ENCODE peak calls at places on chromosomes 2 and 18, in four cellular contexts. One of them, this sample, is unnamed.
A peak's percentile ranks its signal among the peaks of the same experiment; 100 is the strongest.

GRCh38 chr18:52288403-52289004 is 51.5 kb upstream of the DCC start:
- DNase-seq in small intestine: peak; percentile 18
- DNase-seq in fibroblast of lung: no peak
- DNase-seq in heart right ventricle: peak; percentile 10
- DNase-seq in this sample: peak; percentile 13

GRCh38 chr2:240713928-240714746 is 22.5 kb downstream of the AQP12A start:
- DNase-seq in small intestine: peak; percentile 25
- DNase-seq in heart right ventricle: no peak
- DNase-seq in fibroblast of lung: no peak
- DNase-seq in this sample: no peak

GRCh38 chr18:59717291-59717690 is 20.1 kb upstream of the CCBE1 start:
- DNase-seq in fibroblast of lung: no peak
- DNase-seq in heart right ventricle: no peak
- DNase-seq in small intestine: no peak
- DNase-seq in this sample: no peak

GRCh38 chr2:39834426-39834825 is 55.4 kb upstream of the THUMPD2 start:
- DNase-seq in small intestine: no peak
- DNase-seq in heart right ventricle: no peak
- DNase-seq in fibroblast of lung: no peak
- DNase-seq in this sample: no peak

GRCh38 chr18:30903566-30903965 is 139.0 kb downstream of the DSC3 start:
- DNase-seq in heart right ventricle: no peak
- DNase-seq in fibroblast of lung: peak; percentile 2
- DNase-seq in small intestine: no peak
- DNase-seq in this sample: peak; percentile 0

GRCh38 chr2:70300771-70301343 is 1.0 kb downstream of the FAM136A start:
- DNase-seq in fibroblast of lung: no peak
- DNase-seq in heart right ventricle: no peak
- DNase-seq in small intestine: no peak
- DNase-seq in this sample: no peak

GRCh38 chr2:17059452-17059851 is 393.8 kb upstream of the CYRIA start:
- DNase-seq in fibroblast of lung: no peak
- DNase-seq in small intestine: no peak
- DNase-seq in heart right ventricle: no peak
- DNase-seq in this sample: no peak

GRCh38 chr2:187383043-187383800 is 64.8 kb downstream of the CALCRL start:
- DNase-seq in small intestine: no peak
- DNase-seq in fibroblast of lung: no peak
- DNase-seq in heart right ventricle: no peak
- DNase-seq in this sample: no peak

GRCh38 chr18:63266888-63267790 is 52.4 kb downstream of the BCL2 start:
- DNase-seq in fibroblast of lung: no peak
- DNase-seq in small intestine: peak; percentile 43
- DNase-seq in heart right ventricle: no peak
- DNase-seq in this sample: no peak

GRCh38 chr18:63263444-63263843 is 56.1 kb downstream of the BCL2 start:
- DNase-seq in heart right ventricle: no peak
- DNase-seq in small intestine: no peak
- DNase-seq in fibroblast of lung: no peak
- DNase-seq in this sample: no peak

GRCh38 chr18:63264871-63265270 is 54.7 kb downstream of the BCL2 start:
- DNase-seq in small intestine: no peak
- DNase-seq in fibroblast of lung: no peak
- DNase-seq in heart right ventricle: no peak
- DNase-seq in this sample: no peak

GRCh38 chr18:63262369-63263335 is 56.9 kb downstream of the BCL2 start:
- DNase-seq in small intestine: no peak
- DNase-seq in heart right ventricle: no peak
- DNase-seq in fibroblast of lung: no peak
- DNase-seq in this sample: no peak

DNA sequence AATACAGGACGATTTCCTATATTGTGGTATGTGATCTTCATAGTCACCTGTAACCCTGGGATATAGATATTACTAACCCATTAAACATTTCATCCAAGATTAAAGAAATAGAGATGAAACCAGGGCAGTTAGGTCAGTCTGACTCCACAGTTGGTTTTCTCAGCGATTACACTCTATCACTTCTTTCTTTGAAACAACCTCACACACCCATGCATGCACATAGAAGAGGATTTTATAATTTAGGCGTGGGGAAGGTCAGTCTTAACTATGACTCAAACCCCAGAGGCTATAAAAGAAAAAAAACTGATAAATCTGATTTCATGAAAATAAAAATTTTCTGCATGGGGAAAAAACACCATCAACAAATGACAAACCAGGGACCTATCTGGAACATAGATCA is 54.2 kb downstream of the BCL2 start:
- DNase-seq in small intestine: no peak
- DNase-seq in heart right ventricle: no peak
- DNase-seq in fibroblast of lung: no peak
- DNase-seq in this sample: no peak
- H3K4me1 ChIP-seq in small intestine: peaks cover 7% of the 10 kb centered on the region
- H3K4me1 ChIP-seq in heart right ventricle: peaks cover 23% of the 10 kb centered on the region
- H3K4me1 ChIP-seq in fibroblast of lung: no peaks in the 10 kb centered on the region
- H3K4me1 ChIP-seq in this sample: no peaks in the 10 kb centered on the region

DNA sequence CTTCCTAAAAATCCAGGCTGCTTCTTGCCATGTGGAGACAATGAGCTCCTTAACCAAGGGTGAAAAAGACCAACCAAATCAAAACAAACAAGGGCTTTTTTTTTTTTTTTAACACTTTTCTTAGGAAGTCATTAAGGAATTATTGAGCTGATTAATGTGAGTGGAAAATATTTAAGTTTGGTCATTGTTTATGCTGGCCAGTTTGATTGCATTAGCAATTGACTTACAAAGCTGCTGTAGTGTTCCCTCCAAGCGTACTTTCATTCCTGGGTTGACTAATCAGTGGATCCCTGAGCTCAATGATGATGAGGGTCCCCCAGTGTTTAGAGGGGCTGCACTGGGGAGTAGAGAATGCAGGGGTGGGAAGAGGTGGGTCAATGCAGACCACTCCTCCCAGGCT is 119.3 kb downstream of the PRKCE start:
- DNase-seq in heart right ventricle: no peak
- DNase-seq in fibroblast of lung: peak; percentile 57
- DNase-seq in small intestine: no peak
- DNase-seq in this sample: peak; percentile 46
- H3K4me3 ChIP-seq in heart right ventricle: peak overlapping the region; percentile 20
- H3K4me3 ChIP-seq in fibroblast of lung: peak overlapping the region; percentile 31
- H3K4me3 ChIP-seq in small intestine: no peak overlapping the region
- H3K4me3 ChIP-seq in this sample: peak overlapping the region; percentile 11

DNA sequence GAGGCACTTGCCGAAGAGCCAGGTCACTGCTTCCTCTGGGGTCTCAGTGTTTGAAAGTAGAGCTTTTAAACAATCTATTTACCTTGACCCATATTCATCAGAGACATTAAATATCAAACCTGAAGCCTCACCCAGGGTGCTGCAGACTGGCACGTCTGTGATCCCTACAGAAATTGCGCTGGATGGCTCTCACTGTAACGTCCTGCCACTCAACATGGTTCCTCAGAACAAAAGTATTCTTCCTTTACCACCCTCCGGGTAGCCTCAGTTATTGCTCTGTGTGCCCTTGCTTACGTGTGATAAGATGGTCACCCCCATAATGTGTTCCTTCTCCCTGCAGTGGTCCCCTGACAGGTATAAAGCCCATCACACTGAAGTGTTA is 87.1 kb downstream of the METTL8 start:
- DNase-seq in heart right ventricle: no peak
- DNase-seq in small intestine: no peak
- DNase-seq in fibroblast of lung: no peak
- DNase-seq in this sample: no peak
- H3K4me1 ChIP-seq in heart right ventricle: peaks cover 14% of the 10 kb centered on the region
- H3K4me1 ChIP-seq in small intestine: peaks cover 2% of the 10 kb centered on the region
- H3K4me1 ChIP-seq in fibroblast of lung: peaks cover 9% of the 10 kb centered on the region
- H3K4me1 ChIP-seq in this sample: peaks cover 16% of the 10 kb centered on the region

GRCh38 chr2:85238607-85239006 is 89.2 kb downstream of the TGOLN2 start:
- DNase-seq in small intestine: no peak
- DNase-seq in heart right ventricle: no peak
- DNase-seq in fibroblast of lung: no peak
- DNase-seq in this sample: no peak

GRCh38 chr2:85236107-85236506 is 91.7 kb downstream of the TGOLN2 start:
- DNase-seq in heart right ventricle: no peak
- DNase-seq in fibroblast of lung: no peak
- DNase-seq in small intestine: no peak
- DNase-seq in this sample: no peak

GRCh38 chr2:85237849-85238570 is 89.8 kb downstream of the TGOLN2 start:
- DNase-seq in heart right ventricle: no peak
- DNase-seq in fibroblast of lung: no peak
- DNase-seq in small intestine: no peak
- DNase-seq in this sample: no peak

GRCh38 chr2:85234879-85235278 is 92.9 kb downstream of the TGOLN2 start:
- DNase-seq in small intestine: no peak
- DNase-seq in fibroblast of lung: no peak
- DNase-seq in heart right ventricle: no peak
- DNase-seq in this sample: no peak

DNA sequence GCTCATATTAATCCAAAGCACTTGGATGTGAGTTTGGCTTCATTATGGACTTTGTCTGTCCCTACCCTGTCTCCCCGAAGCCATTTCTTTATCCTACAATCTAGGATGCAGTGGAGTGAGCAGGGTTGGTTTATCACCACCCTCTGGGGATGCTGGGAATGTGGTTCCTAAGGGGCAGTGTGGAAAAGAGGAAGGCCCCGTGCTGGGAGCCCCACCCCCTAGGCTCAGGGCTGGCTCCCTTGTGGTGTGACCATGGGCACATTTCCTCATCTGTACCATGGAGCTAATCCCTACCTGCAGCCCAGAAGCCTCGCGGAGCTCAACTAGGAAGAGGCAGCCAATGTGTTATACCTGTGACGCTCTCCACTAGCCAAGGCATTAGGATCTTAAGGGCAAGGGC is 92.5 kb downstream of the TGOLN2 start:
- DNase-seq in fibroblast of lung: no peak
- DNase-seq in heart right ventricle: no peak
- DNase-seq in small intestine: no peak
- DNase-seq in this sample: no peak
- H3K4me3 ChIP-seq in fibroblast of lung: no peak overlapping the region
- H3K4me3 ChIP-seq in heart right ventricle: no peak overlapping the region
- H3K4me3 ChIP-seq in small intestine: no peak overlapping the region
- H3K4me3 ChIP-seq in this sample: no peak overlapping the region

GRCh38 chr18:12313530-12314245 is 5.6 kb downstream of the TUBB6 start:
- DNase-seq in fibroblast of lung: no peak
- DNase-seq in small intestine: no peak
- DNase-seq in heart right ventricle: no peak
- DNase-seq in this sample: peak; percentile 51
- H3K4me1 ChIP-seq in fibroblast of lung: peaks cover 15% of the 10 kb centered on the region
- H3K4me1 ChIP-seq in small intestine: peaks cover 2% of the 10 kb centered on the region
- H3K4me1 ChIP-seq in heart right ventricle: peaks cover 74% of the 10 kb centered on the region
- H3K4me1 ChIP-seq in this sample: peaks cover 78% of the 10 kb centered on the region

GRCh38 chr2:143145056-143145455 is 15.8 kb downstream of the ARHGAP15 start:
- DNase-seq in heart right ventricle: no peak
- DNase-seq in fibroblast of lung: no peak
- DNase-seq in small intestine: no peak
- DNase-seq in this sample: no peak

GRCh38 chr2:143139835-143140393 is 10.7 kb downstream of the ARHGAP15 start:
- DNase-seq in fibroblast of lung: no peak
- DNase-seq in small intestine: no peak
- DNase-seq in heart right ventricle: no peak
- DNase-seq in this sample: no peak

DNA sequence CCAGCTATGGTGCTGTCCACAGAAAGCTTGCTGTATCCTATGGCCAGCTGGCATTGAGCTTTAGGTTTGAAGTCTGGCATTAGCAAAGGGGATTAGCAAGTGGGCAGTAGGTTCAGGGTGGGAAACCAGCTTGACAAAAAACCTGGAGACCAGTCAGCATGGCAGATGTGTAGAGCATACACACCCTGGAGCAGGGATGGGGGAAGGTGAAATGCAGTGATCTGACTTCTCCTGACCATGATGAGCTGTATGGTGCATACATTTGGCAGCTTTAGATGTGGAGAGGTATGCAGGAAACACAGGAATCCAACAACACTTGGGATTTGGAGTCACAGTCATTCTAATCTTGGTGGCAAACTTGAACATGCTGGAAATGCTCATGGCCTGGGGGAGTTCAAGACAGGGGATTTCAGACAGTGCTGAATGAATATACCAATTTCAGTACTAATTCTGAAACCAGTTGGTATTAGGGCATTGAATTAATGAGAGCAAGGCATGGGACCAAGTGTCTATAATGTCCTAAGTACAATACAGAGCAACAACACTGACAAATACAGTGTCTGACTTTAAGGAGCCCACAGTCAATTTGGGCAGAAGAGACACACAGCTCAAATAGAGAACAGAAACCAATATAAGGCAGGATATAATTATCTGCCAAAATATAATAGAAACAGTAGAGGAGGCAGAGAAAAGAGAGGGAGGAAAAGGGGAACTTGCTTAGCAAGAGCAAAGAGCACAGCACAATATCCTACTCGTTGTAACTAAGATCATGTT is 11.8 kb downstream of the ARHGAP15 start:
- DNase-seq in small intestine: no peak
- DNase-seq in heart right ventricle: no peak
- DNase-seq in fibroblast of lung: no peak
- DNase-seq in this sample: no peak
- H3K4me3 ChIP-seq in small intestine: no peak overlapping the region
- H3K4me3 ChIP-seq in heart right ventricle: no peak overlapping the region
- H3K4me3 ChIP-seq in fibroblast of lung: no peak overlapping the region
- H3K4me3 ChIP-seq in this sample: no peak overlapping the region

DNA sequence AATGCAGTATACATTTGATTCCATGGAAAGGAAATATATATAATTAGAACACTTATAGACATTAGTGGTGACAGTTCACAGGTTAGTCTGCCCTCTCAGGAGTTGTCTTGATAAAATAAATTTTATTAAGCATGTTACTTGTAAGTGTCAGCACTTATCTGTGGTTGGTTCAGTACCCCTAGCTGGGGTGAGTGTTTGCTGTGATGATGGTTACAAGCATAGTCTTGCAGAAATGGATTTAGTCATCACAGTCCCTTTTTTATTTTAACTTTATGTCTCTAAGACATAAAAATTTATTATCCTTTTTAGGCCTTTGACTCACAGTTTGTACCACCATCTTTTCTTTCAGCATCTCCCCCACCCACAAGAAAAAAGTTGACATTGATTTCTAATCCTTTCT is 52.1 kb downstream of the NCK2 start:
- DNase-seq in fibroblast of lung: no peak
- DNase-seq in heart right ventricle: no peak
- DNase-seq in small intestine: no peak
- DNase-seq in this sample: peak; percentile 51
- H3K4me1 ChIP-seq in fibroblast of lung: peaks cover 19% of the 10 kb centered on the region
- H3K4me1 ChIP-seq in heart right ventricle: peaks cover 77% of the 10 kb centered on the region
- H3K4me1 ChIP-seq in small intestine: peaks cover 22% of the 10 kb centered on the region
- H3K4me1 ChIP-seq in this sample: peaks cover 41% of the 10 kb centered on the region

This sample was measured in GM23248.